ENCODE peak calls at places on chromosomes 3 and 15, in four cellular contexts. P is GM12878, Q is H1, X is HepG2. R is an unnamed sample.
A peak's percentile ranks its signal among the peaks of the same experiment; 100 is the strongest.

GRCh38 chr15:90087454-90088154 is 14.7 kb downstream of the IDH2 start:
- DNase-seq in Q (no peak), X (peak; percentile 36), P (no peak), R (no peak)

GRCh38 chr3:136617123-136617700 is 135.0 kb downstream of the STAG1 start:
- DNase-seq in X (peak; percentile 16), P (no peak), Q (no peak), R (no peak)

GRCh38 chr15:69668963-69669362 is 216.3 kb downstream of the RPLP1 start:
- DNase-seq in P (peak; percentile 82), X (no peak), Q (no peak), R (no peak)

GRCh38 chr15:99408236-99409096 is 157.2 kb downstream of the LRRC28 start:
- DNase-seq in P (no peak), Q (no peak), X (no peak), R (no peak)

GRCh38 chr15:68475449-68475848 is 43.5 kb upstream of the ITGA11 start:
- DNase-seq in Q (no peak), X (no peak), P (no peak), R (no peak)

GRCh38 chr3:12833226-12834161 is 7.9 kb downstream of the RPL32 start:
- DNase-seq in P (no peak), X (no peak), Q (no peak), R (peak; percentile 83)

GRCh38 chr3:69368129-69368741 is 17.7 kb downstream of the FRMD4B start:
- DNase-seq in Q (no peak), P (peak; percentile 91), X (no peak), R (no peak)

GRCh38 chr3:135085696-135086436 is 290.8 kb downstream of the EPHB1 start:
- DNase-seq in X (no peak), P (no peak), Q (no peak), R (no peak)

GRCh38 chr15:84840741-84841429 is 23.7 kb downstream of the ALPK3 start:
- DNase-seq in P (no peak), X (peak; percentile 51), Q (no peak), R (no peak)

GRCh38 chr3:16290827-16291196 is 25.8 kb downstream of the OXNAD1 start:
- DNase-seq in P (no peak), Q (no peak), X (no peak), R (no peak)

GRCh38 chr3:44206862-44207652 is 34.6 kb upstream of the TOPAZ1 start:
- DNase-seq in Q (no peak), X (no peak), P (no peak), R (no peak)

GRCh38 chr15:64343222-64343621 is 12.8 kb downstream of the CSNK1G1 start:
- DNase-seq in X (no peak), Q (no peak), P (no peak), R (no peak)

GRCh38 chr15:41128174-41128902 is 12.3 kb upstream of the INO80 start:
- DNase-seq in Q (no peak), P (no peak), X (no peak), R (no peak)

GRCh38 chr3:141275511-141275910 is 43.9 kb downstream of the PXYLP1 start:
- DNase-seq in Q (no peak), P (no peak), X (no peak), R (no peak)

GRCh38 chr3:136559896-136560295 is 192.3 kb downstream of the STAG1 start:
- DNase-seq in P (no peak), Q (no peak), X (no peak), R (no peak)

GRCh38 chr3:98596902-98597500 is 3.6 kb upstream of the CPOX start:
- DNase-seq in X (peak; percentile 28), Q (no peak), P (peak; percentile 39), R (no peak)

GRCh38 chr3:51794202-51794601 is 15.2 kb upstream of the IQCF6 start:
- DNase-seq in P (no peak), X (no peak), Q (peak; percentile 44), R (peak; percentile 92)

GRCh38 chr15:84750583-84751092 is 2.2 kb downstream of the ZNF592 start:
- DNase-seq in X (no peak), P (no peak), Q (no peak), R (no peak)

GRCh38 chr15:59538494-59538893 is 73.1 kb upstream of the GCNT3 start:
- DNase-seq in X (no peak), Q (no peak), P (no peak), R (no peak)

GRCh38 chr15:59537384-59537783 is 74.2 kb upstream of the GCNT3 start:
- DNase-seq in P (no peak), Q (no peak), X (no peak), R (no peak)

GRCh38 chr15:59540654-59541053 is 70.9 kb upstream of the GCNT3 start:
- DNase-seq in Q (no peak), P (no peak), X (no peak), R (no peak)

GRCh38 chr15:59541750-59542149 is 69.8 kb upstream of the GCNT3 start:
- DNase-seq in Q (no peak), X (no peak), P (no peak), R (no peak)

DNA sequence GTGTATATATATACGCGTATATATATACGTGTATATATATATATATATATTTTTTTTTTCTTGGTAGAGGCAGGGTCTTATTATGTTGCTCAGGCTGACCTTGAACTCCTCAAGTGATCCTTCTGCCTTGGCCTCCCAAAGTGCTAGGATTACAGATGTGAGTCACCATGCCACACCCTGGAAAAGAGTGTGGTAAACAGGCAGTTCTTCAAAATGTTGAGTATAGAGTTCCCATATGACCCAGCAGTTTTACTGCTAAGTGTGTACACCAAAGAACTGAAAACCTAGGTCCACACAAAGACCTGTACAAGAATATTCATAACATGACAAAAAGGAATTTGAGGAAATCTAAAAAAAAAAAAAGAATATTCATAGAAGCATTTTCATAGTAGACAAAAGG is 71.8 kb upstream of the GCNT3 start:
- DNase-seq in X (no peak), P (no peak), Q (no peak), R (no peak)
- TF ChIP-seq SUZ12 in X (no peak), P (no peak), Q (no peak), R (no peak)

DNA sequence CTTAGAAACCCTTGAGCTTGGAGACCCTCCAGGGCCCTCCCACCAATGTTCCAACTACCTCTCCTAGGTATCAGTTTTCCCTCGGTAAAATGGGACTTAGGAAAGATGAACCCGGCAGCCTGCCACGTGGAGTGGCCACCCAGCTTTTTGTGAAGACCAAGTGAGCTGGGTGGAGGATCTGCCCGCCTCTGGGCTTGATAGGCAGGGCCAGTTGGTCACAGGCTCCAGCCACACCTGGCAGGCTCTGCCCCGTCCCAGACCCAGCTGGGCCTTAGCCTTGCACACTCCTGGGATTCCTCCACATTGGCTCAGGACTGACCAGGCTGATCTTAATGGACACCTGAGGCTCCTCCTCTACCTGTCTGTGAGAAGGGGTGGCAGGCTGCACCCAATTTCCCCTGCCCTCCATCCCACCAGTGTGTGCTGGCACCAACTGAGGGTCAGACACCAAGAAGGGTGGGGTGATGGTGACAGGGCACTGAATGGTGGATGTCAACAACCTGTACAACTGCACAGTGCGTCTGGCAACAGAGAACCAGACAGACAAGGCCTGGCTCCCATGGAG is 761 bp upstream of the GRIP2 start:
- DNase-seq in X (no peak), Q (no peak), P (no peak), R (no peak)
- TF ChIP-seq ZNF274 in X (no peak), Q (no peak), P (no peak), R (no peak)

DNA sequence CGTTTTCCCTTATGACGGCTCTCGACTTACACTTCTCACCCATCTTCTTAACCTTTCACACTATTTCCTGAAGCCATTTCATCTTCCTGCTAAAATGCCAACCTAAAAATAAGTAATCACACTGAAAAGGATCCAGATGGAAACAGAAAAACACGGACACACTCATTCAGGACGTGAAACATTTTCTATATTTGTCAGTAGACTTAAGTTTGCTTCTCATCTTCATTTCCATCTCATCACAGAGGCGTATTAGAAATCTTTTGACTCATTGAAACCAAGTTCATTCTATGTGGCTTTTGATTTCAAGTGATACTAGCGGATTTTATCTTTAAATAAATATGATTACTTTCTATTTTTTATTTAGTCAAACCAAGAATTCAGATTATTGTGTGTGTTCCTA is 27.4 kb upstream of the DLG1 start:
- DNase-seq in Q (no peak), P (no peak), X (no peak), R (no peak)
- H3K4me1 ChIP-seq in Q (no peaks in the 10 kb centered on the region), P (no peaks in the 10 kb centered on the region), X (no peaks in the 10 kb centered on the region), R (no peaks in the 10 kb centered on the region)

DNA sequence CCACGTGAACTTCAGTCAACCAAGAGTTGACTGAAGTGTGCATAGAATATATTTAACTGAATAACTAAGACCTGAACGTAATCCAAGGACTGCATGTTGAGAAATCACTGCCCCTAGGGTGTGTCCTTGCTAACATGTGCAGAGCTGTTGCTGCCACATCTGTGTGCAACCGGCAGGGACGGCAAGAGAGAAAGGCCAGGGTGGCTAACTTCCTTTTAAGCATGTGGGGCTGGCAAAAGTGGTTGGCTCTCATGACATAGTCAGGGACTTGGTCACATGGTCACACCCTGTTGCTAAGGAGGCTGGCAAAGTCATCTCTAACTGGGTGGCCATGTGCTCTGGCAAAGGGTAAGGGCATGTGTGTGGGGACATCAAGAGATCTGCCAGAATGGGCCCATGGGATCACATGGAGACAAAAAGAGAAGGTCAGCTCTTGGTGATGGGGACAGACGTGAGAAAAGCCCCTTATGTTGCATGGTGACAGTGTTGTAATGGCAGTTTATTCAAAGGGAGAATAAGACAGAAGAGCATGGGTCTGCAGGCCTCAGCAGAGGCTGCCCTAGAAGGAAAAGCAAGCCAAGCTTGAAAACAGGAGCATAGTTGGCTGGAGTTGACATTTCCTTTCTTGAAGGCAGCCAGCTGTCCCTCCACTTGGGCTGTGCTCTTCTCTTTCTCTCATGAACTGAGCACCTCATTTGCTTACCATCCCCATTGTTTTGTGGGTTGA is 52.5 kb downstream of the GASK1A start:
- DNase-seq in Q (no peak), P (no peak), X (no peak), R (no peak)
- TF ChIP-seq SUZ12 in Q (no peak), P (no peak), X (no peak), R (no peak)

GRCh38 chr3:30477149-30477921 is 129.1 kb upstream of the TGFBR2 start:
- DNase-seq in Q (no peak), P (no peak), X (no peak), R (no peak)
- TF ChIP-seq ZNF274 in Q (no peak), P (no peak), X (no peak), R (no peak)

GRCh38 chr15:22958487-22959280 is 21.5 kb downstream of the CYFIP1 start:
- DNase-seq in P (no peak), X (no peak), Q (no peak), R (no peak)
- H3K4me1 ChIP-seq in P (peaks cover 21% of the 10 kb centered on the region), X (peaks cover 20% of the 10 kb centered on the region), Q (peaks cover 2% of the 10 kb centered on the region), R (peaks cover 8% of the 10 kb centered on the region)

GRCh38 chr15:76150508-76150907 is 90.7 kb downstream of the TMEM266 start:
- DNase-seq in X (no peak), Q (peak; percentile 45), P (no peak), R (no peak)

GRCh38 chr15:76150971-76151598 is 91.3 kb downstream of the TMEM266 start:
- DNase-seq in X (peak; percentile 42), Q (peak; percentile 96), P (peak; percentile 77), R (peak; percentile 64)

GRCh38 chr15:76147906-76148553 is 88.2 kb downstream of the TMEM266 start:
- DNase-seq in X (no peak), Q (peak; percentile 95), P (no peak), R (peak; percentile 44)

GRCh38 chr15:76151599-76151974 is 91.8 kb downstream of the TMEM266 start:
- DNase-seq in P (no peak), Q (peak; percentile 59), X (no peak), R (no peak)

GRCh38 chr15:76149291-76149910 is 89.6 kb downstream of the TMEM266 start:
- DNase-seq in P (no peak), Q (no peak), X (no peak), R (no peak)
- TF ChIP-seq SUZ12 in P (no peak), Q (no peak), X (no peak), R (no peak)

GRCh38 chr15:52651868-52652267 is 27.3 kb downstream of the ATOSA start:
- DNase-seq in X (peak; percentile 80), Q (no peak), P (no peak), R (no peak)
- TF ChIP-seq ZNF274 in X (no peak), Q (no peak), P (no peak), R (no peak)

GRCh38 chr15:66757030-66757429 is 55.0 kb downstream of the SMAD6 start:
- DNase-seq in P (no peak), Q (no peak), X (no peak), R (no peak)
- H3K4me1 ChIP-seq in P (no peaks in the 10 kb centered on the region), Q (peaks cover 4% of the 10 kb centered on the region), X (peaks cover 21% of the 10 kb centered on the region), R (peaks cover 16% of the 10 kb centered on the region)

R was measured in NT2/D1.